ENCODE peak calls at places on chromosome 7, in nine cellular contexts. V is stomach, O is heart left ventricle, S is tibial artery, G is lower lobe of right lung, A is K562, Y is adrenal gland, E is ascending aorta, X is OCI-LY7. I is an unnamed sample.
A peak's percentile ranks its signal among the peaks of the same experiment; 100 is the strongest.

GRCh38 chr7:64874114-64874513 is 29.0 kb upstream of the ZNF273 start:
- DNase-seq in V (peak; percentile 19), O (no peak), S (no peak), G (no peak), A (no peak), Y (no peak), E (no peak), X (no peak), I (no peak)

GRCh38 chr7:150337179-150337578 is 4.2 kb downstream of the RARRES2 start:
- DNase-seq in V (no peak), O (no peak), S (no peak), G (no peak), A (no peak), Y (peak; percentile 45), E (no peak), X (no peak), I (peak; percentile 53)

GRCh38 chr7:31791881-31792280 is 104.9 kb downstream of the PPP1R17 start:
- DNase-seq in V (no peak), O (no peak), S (no peak), G (no peak), A (no peak), Y (no peak), E (no peak), X (no peak), I (no peak)

GRCh38 chr7:115822380-115822779 is 208.2 kb downstream of the TFEC start:
- DNase-seq in V (no peak), O (no peak), S (no peak), G (no peak), A (no peak), Y (no peak), E (no peak), X (no peak), I (no peak)

GRCh38 chr7:112023786-112024185 is 182.4 kb downstream of the DOCK4 start:
- DNase-seq in V (no peak), O (no peak), S (no peak), G (no peak), A (no peak), Y (no peak), E (no peak), X (no peak), I (no peak)

GRCh38 chr7:158080899-158081445 is 506.7 kb downstream of the PTPRN2 start:
- DNase-seq in V (peak; percentile 17), O (no peak), S (peak; percentile 38), G (no peak), A (no peak), Y (no peak), E (no peak), X (no peak), I (no peak)

GRCh38 chr7:99004216-99004615 is 125.9 kb downstream of the TRRAP start:
- DNase-seq in V (no peak), O (no peak), S (no peak), G (peak; percentile 64), A (no peak), Y (no peak), E (no peak), X (no peak), I (no peak)

GRCh38 chr7:7921830-7922229 is 46.8 kb upstream of the GLCCI1 start:
- DNase-seq in V (no peak), O (no peak), S (no peak), G (no peak), A (no peak), Y (no peak), E (no peak), X (peak; percentile 56), I (no peak)

GRCh38 chr7:74023786-74024185 is 4.2 kb upstream of the ELN start:
- DNase-seq in V (no peak), O (no peak), S (peak; percentile 92), G (no peak), A (no peak), Y (no peak), E (peak; percentile 83), X (no peak), I (no peak)

GRCh38 chr7:74022507-74022906 is 5.5 kb upstream of the ELN start:
- DNase-seq in V (no peak), O (no peak), S (no peak), G (no peak), A (no peak), Y (no peak), E (no peak), X (no peak), I (peak; percentile 62)

GRCh38 chr7:74025146-74025545 is 2.8 kb upstream of the ELN start:
- DNase-seq in V (no peak), O (no peak), S (no peak), G (no peak), A (no peak), Y (no peak), E (no peak), X (no peak), I (peak; percentile 36)

GRCh38 chr7:74021546-74022320 is 6.2 kb upstream of the ELN start:
- DNase-seq in V (no peak), O (no peak), S (no peak), G (no peak), A (no peak), Y (no peak), E (no peak), X (no peak), I (peak; percentile 77)

GRCh38 chr7:74023037-74023436 is 4.9 kb upstream of the ELN start:
- DNase-seq in V (peak; percentile 35), O (peak; percentile 66), S (peak; percentile 99), G (no peak), A (peak; percentile 50), Y (peak; percentile 40), E (peak; percentile 97), X (no peak), I (peak; percentile 82)
- H3K4me1 ChIP-seq in V (peaks cover 66% of the 10 kb centered on the region), O (peaks cover 12% of the 10 kb centered on the region), S (peaks cover 3% of the 10 kb centered on the region), G (peaks cover 40% of the 10 kb centered on the region), A (no peaks in the 10 kb centered on the region), Y (no peaks in the 10 kb centered on the region), E (peaks cover 21% of the 10 kb centered on the region), X (no peaks in the 10 kb centered on the region), I (peaks cover 4% of the 10 kb centered on the region)

GRCh38 chr7:33038639-33039038 is 23.9 kb downstream of the NT5C3A start:
- DNase-seq in V (no peak), O (no peak), S (no peak), G (no peak), A (no peak), Y (no peak), E (no peak), X (no peak), I (no peak)

GRCh38 chr7:33043434-33043833 is 19.1 kb downstream of the NT5C3A start:
- DNase-seq in V (no peak), O (no peak), S (no peak), G (no peak), A (no peak), Y (no peak), E (no peak), X (no peak), I (no peak)

GRCh38 chr7:33040803-33041516 is 21.6 kb downstream of the NT5C3A start:
- DNase-seq in V (peak; percentile 66), O (no peak), S (no peak), G (no peak), A (no peak), Y (no peak), E (no peak), X (peak; percentile 91), I (no peak)

GRCh38 chr7:33039257-33039904 is 23.2 kb downstream of the NT5C3A start:
- DNase-seq in V (no peak), O (no peak), S (no peak), G (no peak), A (no peak), Y (no peak), E (no peak), X (peak; percentile 43), I (no peak)

DNA sequence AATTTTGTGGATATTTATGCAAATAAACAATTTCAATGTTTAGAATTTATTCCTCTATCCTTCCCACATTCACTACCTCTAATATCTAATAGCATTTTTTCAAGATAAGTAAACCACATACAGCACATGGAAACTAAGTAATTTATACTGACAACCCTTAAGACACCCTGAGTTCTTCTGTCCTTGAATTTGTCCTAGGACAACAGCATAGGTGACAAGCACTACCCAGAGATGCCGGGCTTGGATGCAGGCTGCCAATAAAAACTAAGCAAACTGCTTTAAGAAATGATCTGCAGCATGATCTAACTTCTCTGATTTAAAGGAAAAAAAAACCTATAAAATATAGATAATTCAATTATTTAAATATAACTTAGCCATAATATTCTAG is 22.7 kb downstream of the NT5C3A start:
- DNase-seq in V (no peak), O (no peak), S (no peak), G (no peak), A (no peak), Y (no peak), E (no peak), X (no peak), I (no peak)
- H3K27ac ChIP-seq in V (peak overlapping the region; percentile 76), O (peak overlapping the region; percentile 77), S (peak overlapping the region; percentile 36), G (peak overlapping the region; percentile 56), A (no peak overlapping the region), Y (peak overlapping the region; percentile 35), E (no peak overlapping the region), X (peak overlapping the region; percentile 85), I (no peak overlapping the region)

DNA sequence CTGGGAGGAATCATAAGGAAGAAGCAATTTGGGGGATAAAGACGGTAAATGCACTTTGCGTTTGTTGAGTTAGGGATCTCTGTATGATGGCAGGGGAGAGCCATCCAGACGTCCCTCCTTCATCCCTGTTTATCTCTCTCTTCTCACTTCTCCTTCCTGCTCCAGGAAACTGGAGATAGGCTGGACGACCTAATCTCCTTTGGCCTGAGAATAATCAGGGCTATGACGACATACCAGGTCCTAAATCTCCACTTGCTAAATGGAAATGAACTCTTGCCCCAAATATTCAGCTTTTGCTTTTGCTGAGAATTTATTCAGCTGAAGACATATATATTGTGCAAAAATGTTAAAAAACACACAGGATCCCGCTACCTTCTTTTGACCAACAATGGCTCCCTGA is 182.9 kb upstream of the INHBA start:
- DNase-seq in V (no peak), O (no peak), S (no peak), G (no peak), A (no peak), Y (no peak), E (no peak), X (no peak), I (no peak)
- H3K4me3 ChIP-seq in V (no peak overlapping the region), O (no peak overlapping the region), S (no peak overlapping the region), G (no peak overlapping the region), A (no peak overlapping the region), Y (no peak overlapping the region), E (no peak overlapping the region), X (no peak overlapping the region), I (no peak overlapping the region)

GRCh38 chr7:84112771-84113170 is 81.8 kb downstream of the SEMA3A start:
- DNase-seq in V (no peak), O (peak; percentile 26), S (no peak), G (no peak), A (no peak), Y (no peak), E (no peak), X (no peak), I (no peak)

GRCh38 chr7:84113286-84113685 is 81.3 kb downstream of the SEMA3A start:
- DNase-seq in V (no peak), O (no peak), S (no peak), G (no peak), A (no peak), Y (no peak), E (no peak), X (no peak), I (no peak)

GRCh38 chr7:84113906-84114875 is 80.4 kb downstream of the SEMA3A start:
- DNase-seq in V (no peak), O (no peak), S (no peak), G (no peak), A (no peak), Y (no peak), E (no peak), X (no peak), I (no peak)

GRCh38 chr7:84110400-84110799 is 84.2 kb downstream of the SEMA3A start:
- DNase-seq in V (no peak), O (no peak), S (no peak), G (no peak), A (no peak), Y (no peak), E (no peak), X (no peak), I (no peak)

GRCh38 chr7:84111842-84112241 is 82.7 kb downstream of the SEMA3A start:
- DNase-seq in V (no peak), O (no peak), S (no peak), G (no peak), A (no peak), Y (no peak), E (no peak), X (no peak), I (no peak)
- H3K4me1 ChIP-seq in V (peaks cover 31% of the 10 kb centered on the region), O (peaks cover 9% of the 10 kb centered on the region), S (no peaks in the 10 kb centered on the region), G (peaks cover 17% of the 10 kb centered on the region), A (no peaks in the 10 kb centered on the region), Y (no peaks in the 10 kb centered on the region), E (no peaks in the 10 kb centered on the region), X (no peaks in the 10 kb centered on the region), I (peaks cover 2% of the 10 kb centered on the region)